ENCODE peak calls at places on chromosomes 4 and X, in five cellular contexts. G is posterior cingulate gyrus; P is activated CD4-positive, alpha-beta memory T cell treated with anti-CD3 and anti-CD28 coated beads for 36 hours; J is WTC11; H is CD8-positive, alpha-beta T cell. S is an unnamed sample.

GRCh38 chr4:155999743-156000142 is 46.1 kb upstream of the CTSO start:
- DNase-seq in G (peak), P (peak), J (peak), H (no peak), S (no peak)

GRCh38 chrX:105126201-105126600 is 94.3 kb downstream of the TEX13A start:
- DNase-seq in G (no peak), P (no peak), J (no peak), H (no peak), S (no peak)

GRCh38 chr4:141002323-141002805 is 130.9 kb downstream of the RNF150 start:
- DNase-seq in G (no peak), P (no peak), J (no peak), H (no peak), S (no peak)

GRCh38 chr4:41366911-41367517 is 110.3 kb downstream of the UCHL1 start:
- DNase-seq in G (no peak), P (no peak), J (no peak), H (no peak), S (no peak)

GRCh38 chrX:45198706-45199105 is 2.0 kb downstream of the DIPK2B start:
- DNase-seq in G (no peak), P (no peak), J (no peak), H (no peak), S (no peak)

GRCh38 chr4:152117501-152117900 is 356.7 kb upstream of the GATB start:
- DNase-seq in G (no peak), P (no peak), J (no peak), H (no peak), S (peak)

GRCh38 chrX:21735038-21735752 is 22.7 kb downstream of the SMPX start:
- DNase-seq in G (no peak), P (no peak), J (no peak), H (no peak), S (no peak)

GRCh38 chr4:38131371-38132139 is 171.4 kb downstream of the PTTG2 start:
- DNase-seq in G (no peak), P (peak), J (peak), H (peak), S (no peak)

GRCh38 chr4:124000233-124000632 is 603.6 kb downstream of the SPRY1 start:
- DNase-seq in G (no peak), P (no peak), J (no peak), H (no peak), S (no peak)

GRCh38 chr4:186854256-186854655 is 130.6 kb upstream of the FAT1 start:
- DNase-seq in G (no peak), P (no peak), J (no peak), H (no peak), S (no peak)

GRCh38 chr4:168335621-168336020 is 17.1 kb upstream of the DDX60 start:
- DNase-seq in G (no peak), P (no peak), J (no peak), H (no peak), S (no peak)

GRCh38 chrX:150664290-150664689 is 28.9 kb upstream of the MTMR1 start:
- DNase-seq in G (peak), P (no peak), J (no peak), H (no peak), S (peak)

GRCh38 chrX:23789386-23790146 is 6.6 kb downstream of the SAT1 start:
- DNase-seq in G (no peak), P (no peak), J (no peak), H (no peak), S (no peak)

GRCh38 chrX:45758319-45758718 is 557.6 kb upstream of the DIPK2B start:
- DNase-seq in G (no peak), P (peak), J (no peak), H (peak), S (no peak)

GRCh38 chrX:140664939-140665338 is 44.6 kb upstream of the LINC00632 start:
- DNase-seq in G (no peak), P (no peak), J (no peak), H (no peak), S (no peak)

GRCh38 chrX:103831803-103832544 is at the start of gene RAB9B:
- DNase-seq in G (peak), P (peak), J (peak), H (peak), S (no peak)

GRCh38 chrX:109855501-109855900 is 122.4 kb upstream of the ACSL4 start:
- DNase-seq in G (no peak), P (no peak), J (no peak), H (no peak), S (no peak)

GRCh38 chrX:136146614-136147319 is 566 bp upstream of the FHL1 start:
- DNase-seq in G (peak), P (peak), J (peak), H (peak), S (no peak)